ENCODE peak calls at places on chromosome 7, in four cellular contexts. S is GM12878, I is HepG2, W is K562. V is an unnamed sample.

GRCh38 chr7:88302486-88302885 is 4.2 kb downstream of the STEAP4 start:
- DNase-seq in S (no peak), I (no peak), W (no peak), V (no peak)

GRCh38 chr7:28955723-28956607 is 2.2 kb downstream of the TRIL start:
- DNase-seq in S (no peak), I (peak), W (no peak), V (peak)

GRCh38 chr7:6578114-6579084 is 1.1 kb downstream of the ZDHHC4 start:
- DNase-seq in S (no peak), I (peak), W (no peak), V (no peak)

GRCh38 chr7:112337892-112338291 is 112.4 kb upstream of the IFRD1 start:
- DNase-seq in S (no peak), I (no peak), W (no peak), V (peak)

GRCh38 chr7:64515781-64516180 is 47.1 kb downstream of the ZNF680 start:
- DNase-seq in S (no peak), I (no peak), W (no peak), V (no peak)

GRCh38 chr7:141043621-141044020 is 28.9 kb upstream of the MRPS33 start:
- DNase-seq in S (no peak), I (no peak), W (no peak), V (no peak)

GRCh38 chr7:41097501-41097900 is 605.4 kb downstream of the INHBA start:
- DNase-seq in S (no peak), I (no peak), W (no peak), V (no peak)

GRCh38 chr7:73449422-73449821 is 15.8 kb downstream of the FZD9 start:
- DNase-seq in S (no peak), I (no peak), W (no peak), V (no peak)

GRCh38 chr7:17185690-17186070 is 112.8 kb upstream of the AHR start:
- DNase-seq in S (peak), I (no peak), W (no peak), V (no peak)

GRCh38 chr7:1447551-1448244 is 11.6 kb downstream of the MICALL2 start:
- DNase-seq in S (no peak), I (no peak), W (no peak), V (no peak)

GRCh38 chr7:45679516-45679915 is 105.3 kb downstream of the ADCY1 start:
- DNase-seq in S (no peak), I (no peak), W (no peak), V (peak)

GRCh38 chr7:129315916-129316315 is 91.1 kb downstream of the AHCYL2 start:
- DNase-seq in S (no peak), I (no peak), W (no peak), V (no peak)

GRCh38 chr7:79619216-79619615 is 165.7 kb upstream of the MAGI2 start:
- DNase-seq in S (no peak), I (no peak), W (no peak), V (no peak)

GRCh38 chr7:100680589-100681271 is 7.2 kb downstream of the GNB2 start:
- DNase-seq in S (no peak), I (no peak), W (no peak), V (no peak)

GRCh38 chr7:12570529-12571461 is at the start of gene SCIN:
- DNase-seq in S (no peak), I (no peak), W (no peak), V (peak)

GRCh38 chr7:20222219-20222828 is 5.1 kb upstream of the MACC1 start:
- DNase-seq in S (no peak), I (no peak), W (no peak), V (no peak)

GRCh38 chr7:120521761-120522737 is 249.1 kb downstream of the KCND2 start:
- DNase-seq in S (no peak), I (no peak), W (no peak), V (peak)

GRCh38 chr7:128938524-128939074 is 872 bp downstream of the IRF5 start:
- DNase-seq in S (no peak), I (no peak), W (peak), V (peak)

GRCh38 chr7:107564553-107565298 is 955 bp downstream of the DUS4L start:
- DNase-seq in S (no peak), I (no peak), W (no peak), V (peak)

GRCh38 chr7:158255558-158255957 is 332.1 kb downstream of the PTPRN2 start:
- DNase-seq in S (no peak), I (no peak), W (no peak), V (no peak)

GRCh38 chr7:135755351-135755753 is 6.7 kb upstream of the FAM180A start:
- DNase-seq in S (no peak), I (no peak), W (no peak), V (no peak)

GRCh38 chr7:147405621-147406020 is 1184.9 kb upstream of the C7orf33 start:
- DNase-seq in S (no peak), I (no peak), W (no peak), V (no peak)

GRCh38 chr7:128444242-128444641 is 11.4 kb upstream of the HILPDA start:
- DNase-seq in S (no peak), I (no peak), W (no peak), V (no peak)

GRCh38 chr7:16739863-16740622 is 13.5 kb upstream of the TSPAN13 start:
- DNase-seq in S (no peak), I (no peak), W (peak), V (no peak)

GRCh38 chr7:94394058-94394398 is 667 bp upstream of the COL1A2 start:
- DNase-seq in S (no peak), I (no peak), W (peak), V (no peak)

GRCh38 chr7:98681951-98682350 is 64.9 kb downstream of the NPTX2 start:
- DNase-seq in S (no peak), I (no peak), W (no peak), V (no peak)

GRCh38 chr7:155352076-155352752 is 54.5 kb downstream of the INSIG1 start:
- DNase-seq in S (no peak), I (no peak), W (no peak), V (no peak)

GRCh38 chr7:155348806-155349205 is 51.1 kb downstream of the INSIG1 start:
- DNase-seq in S (no peak), I (no peak), W (no peak), V (no peak)

GRCh38 chr7:155352753-155353115 is 55.1 kb downstream of the INSIG1 start:
- DNase-seq in S (no peak), I (no peak), W (no peak), V (no peak)

GRCh38 chr7:155351120-155351870 is 53.6 kb downstream of the INSIG1 start:
- DNase-seq in S (no peak), I (no peak), W (no peak), V (no peak)

GRCh38 chr7:155349601-155350331 is 52.1 kb downstream of the INSIG1 start:
- DNase-seq in S (no peak), I (no peak), W (peak), V (peak)
- H3K4me2 ChIP-seq in S (no peak), I (peak), W (no peak), V (peak)

GRCh38 chr7:23938937-23939552 is 229.0 kb downstream of the STK31 start:
- DNase-seq in S (no peak), I (peak), W (no peak), V (peak)
- TF ChIP-seq JUNB in S (no peak), I (no peak), W (no peak), V (no peak)

DNA sequence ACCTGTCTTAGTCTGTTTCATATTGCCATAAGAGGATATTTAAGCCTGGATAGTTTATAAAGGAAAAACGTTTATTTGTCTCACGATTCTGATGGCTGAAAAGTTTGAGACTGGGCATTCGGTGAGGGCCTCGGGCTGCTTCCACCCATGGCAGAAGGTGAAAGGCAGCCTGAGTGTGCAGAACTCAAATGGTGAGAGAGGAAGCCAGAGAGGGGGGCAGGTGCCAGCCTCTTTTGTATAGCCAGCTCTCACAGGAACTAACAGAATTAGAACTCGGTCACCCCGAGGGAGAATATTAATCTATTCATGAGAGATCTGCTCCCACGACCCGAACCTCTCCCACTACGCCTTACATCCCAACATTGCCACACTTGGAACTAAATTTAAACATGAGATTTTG is 112.6 kb downstream of the ZPBP start:
- DNase-seq in S (no peak), I (no peak), W (no peak), V (no peak)
- H2AFZ ChIP-seq in S (no peak), I (no peak), W (no peak), V (no peak)

GRCh38 chr7:23350466-23350865 is 51.3 kb downstream of the MALSU1 start:
- DNase-seq in S (no peak), I (no peak), W (no peak), V (no peak)

GRCh38 chr7:23346316-23346715 is 47.2 kb downstream of the MALSU1 start:
- DNase-seq in S (no peak), I (no peak), W (no peak), V (no peak)

GRCh38 chr7:23347007-23347681 is 48.0 kb downstream of the MALSU1 start:
- DNase-seq in S (no peak), I (no peak), W (peak), V (no peak)

GRCh38 chr7:23347682-23348180 is 48.6 kb downstream of the MALSU1 start:
- DNase-seq in S (no peak), I (no peak), W (peak), V (no peak)

DNA sequence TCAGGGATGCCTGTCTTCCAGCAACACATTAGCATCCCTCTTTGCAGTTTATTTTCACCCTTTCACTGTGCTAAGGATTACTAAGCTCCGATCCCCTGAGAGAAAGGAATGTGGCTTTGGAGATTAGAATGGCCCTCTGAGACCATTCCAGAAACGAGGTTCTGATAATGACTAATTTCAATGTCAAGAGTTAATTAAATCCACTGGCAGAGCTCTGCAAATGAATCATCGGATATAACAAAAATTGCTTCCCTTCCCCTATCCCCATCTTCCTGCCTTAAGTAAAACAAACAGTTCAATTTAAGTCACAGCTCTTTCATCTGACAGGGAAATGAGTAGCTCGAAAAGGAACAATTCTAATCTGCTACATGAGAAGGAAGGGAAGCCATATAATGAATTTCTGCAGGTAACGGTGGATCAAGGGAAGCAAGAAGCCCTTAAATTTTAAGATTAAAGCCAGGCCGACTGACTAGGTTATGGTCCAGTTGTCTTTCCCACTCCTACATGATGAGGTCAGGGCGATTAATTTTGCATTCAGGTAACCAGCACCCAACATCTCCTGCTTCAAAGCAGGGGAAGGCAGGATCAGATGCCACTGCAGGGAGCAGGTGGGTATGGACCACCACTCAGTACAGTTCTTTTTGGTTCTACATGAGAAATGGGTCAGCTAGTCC is 50.5 kb downstream of the MALSU1 start:
- DNase-seq in S (no peak), I (no peak), W (no peak), V (no peak)
- H3K4me2 ChIP-seq in S (no peak), I (no peak), W (no peak), V (no peak)

DNA sequence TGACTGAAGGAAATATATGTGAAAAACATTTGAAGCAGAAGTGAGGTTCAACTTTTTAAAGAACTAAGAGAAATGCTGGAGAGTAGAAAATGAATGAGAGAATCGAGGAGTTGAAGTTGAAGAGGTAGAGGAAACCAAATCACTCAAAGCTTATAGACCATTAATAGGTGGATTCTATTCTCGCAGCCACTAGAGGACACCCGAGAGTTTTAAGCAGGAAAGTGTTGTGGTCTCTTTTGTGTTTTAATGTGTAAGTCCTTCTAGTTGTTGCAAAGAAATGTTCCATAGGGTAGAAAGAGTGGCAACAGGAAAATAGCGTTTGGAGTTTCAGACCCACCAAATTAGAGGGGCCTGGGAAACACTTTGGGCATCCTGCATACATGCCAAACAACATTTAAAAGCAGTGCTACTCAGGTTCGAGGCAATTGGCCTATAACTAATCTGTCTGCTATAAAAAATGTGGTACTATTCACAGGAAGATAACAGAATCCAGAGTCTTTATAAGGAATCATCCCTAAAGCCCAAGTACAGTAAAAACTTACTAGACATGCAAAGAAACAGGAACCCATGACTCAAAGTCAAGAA is 75.3 kb upstream of the TAS2R16 start:
- DNase-seq in S (no peak), I (peak), W (no peak), V (peak)
- TF ChIP-seq JUNB in S (no peak), I (no peak), W (no peak), V (no peak)

DNA sequence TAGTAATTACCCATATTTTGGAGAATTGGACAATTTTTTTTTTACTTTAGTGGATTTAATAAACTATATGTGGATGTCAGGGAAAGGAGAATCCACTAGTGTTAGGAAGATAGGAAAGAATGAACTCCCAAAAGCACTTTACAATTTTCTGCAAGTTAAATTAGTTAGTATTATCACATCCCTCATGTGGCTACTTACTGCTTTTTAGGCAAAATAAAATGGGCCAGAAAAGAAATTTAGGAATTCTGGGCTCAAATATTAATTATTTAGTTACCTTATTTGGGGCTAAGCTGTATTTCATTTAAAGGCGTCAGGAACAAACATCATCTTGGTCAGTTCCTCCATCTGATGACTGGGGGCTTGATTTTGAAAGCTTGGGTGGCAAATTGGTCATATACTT is 4.8 kb upstream of the CUX1 start:
- DNase-seq in S (no peak), I (no peak), W (no peak), V (no peak)
- H2AFZ ChIP-seq in S (no peak), I (no peak), W (no peak), V (no peak)

V was measured in GM23338.